ENCODE peak calls at places on chromosomes 12 and 14, in ten cellular contexts. One of them, this sample, is unnamed.

GRCh38 chr12:116620801-116621593 is 61.8 kb downstream of the MAP1LC3B2 start:
- DNase-seq in choroid plexus epithelial cell: no peak
- DNase-seq in heart right ventricle: no peak
- DNase-seq in pancreas: no peak
- DNase-seq in left ventricle myocardium inferior: no peak
- DNase-seq in OCI-LY7: no peak
- DNase-seq in transverse colon: no peak
- DNase-seq in GM12878: no peak
- DNase-seq in hepatocyte: no peak
- DNase-seq in HCT116: no peak
- DNase-seq in this sample: no peak

GRCh38 chr12:62686938-62687337 is 220.3 kb downstream of the MON2 start:
- DNase-seq in choroid plexus epithelial cell: no peak
- DNase-seq in heart right ventricle: no peak
- DNase-seq in pancreas: no peak
- DNase-seq in left ventricle myocardium inferior: no peak
- DNase-seq in OCI-LY7: no peak
- DNase-seq in transverse colon: no peak
- DNase-seq in GM12878: no peak
- DNase-seq in hepatocyte: no peak
- DNase-seq in HCT116: no peak
- DNase-seq in this sample: no peak

GRCh38 chr14:68283378-68284123 is 464.0 kb downstream of the RAD51B start:
- DNase-seq in choroid plexus epithelial cell: no peak
- DNase-seq in heart right ventricle: peak
- DNase-seq in pancreas: peak
- DNase-seq in left ventricle myocardium inferior: peak
- DNase-seq in OCI-LY7: peak
- DNase-seq in transverse colon: peak
- DNase-seq in GM12878: peak
- DNase-seq in hepatocyte: no peak
- DNase-seq in HCT116: no peak
- DNase-seq in this sample: peak

GRCh38 chr12:1583421-1584078 is 10.8 kb downstream of the FBXL14 start:
- DNase-seq in choroid plexus epithelial cell: peak
- DNase-seq in heart right ventricle: no peak
- DNase-seq in pancreas: no peak
- DNase-seq in left ventricle myocardium inferior: no peak
- DNase-seq in OCI-LY7: peak
- DNase-seq in transverse colon: peak
- DNase-seq in GM12878: peak
- DNase-seq in hepatocyte: peak
- DNase-seq in HCT116: peak
- DNase-seq in this sample: peak

GRCh38 chr12:4282892-4283511 is 9.4 kb downstream of the CCND2 start:
- DNase-seq in choroid plexus epithelial cell: no peak
- DNase-seq in heart right ventricle: no peak
- DNase-seq in pancreas: no peak
- DNase-seq in left ventricle myocardium inferior: no peak
- DNase-seq in OCI-LY7: no peak
- DNase-seq in transverse colon: no peak
- DNase-seq in GM12878: no peak
- DNase-seq in hepatocyte: no peak
- DNase-seq in HCT116: no peak
- DNase-seq in this sample: no peak

GRCh38 chr14:100849432-100849831 is 23.5 kb downstream of the MEG3 start:
- DNase-seq in choroid plexus epithelial cell: peak
- DNase-seq in heart right ventricle: no peak
- DNase-seq in pancreas: no peak
- DNase-seq in left ventricle myocardium inferior: no peak
- DNase-seq in OCI-LY7: no peak
- DNase-seq in transverse colon: no peak
- DNase-seq in GM12878: no peak
- DNase-seq in hepatocyte: no peak
- DNase-seq in HCT116: no peak
- DNase-seq in this sample: no peak

GRCh38 chr12:57133013-57133569 is 4.8 kb downstream of the LRP1 start:
- DNase-seq in choroid plexus epithelial cell: peak
- DNase-seq in heart right ventricle: no peak
- DNase-seq in pancreas: no peak
- DNase-seq in left ventricle myocardium inferior: no peak
- DNase-seq in OCI-LY7: no peak
- DNase-seq in transverse colon: peak
- DNase-seq in GM12878: no peak
- DNase-seq in hepatocyte: no peak
- DNase-seq in HCT116: no peak
- DNase-seq in this sample: no peak

GRCh38 chr12:132986885-132987225 is 688 bp downstream of the ZNF26 start:
- DNase-seq in choroid plexus epithelial cell: peak
- DNase-seq in heart right ventricle: no peak
- DNase-seq in pancreas: no peak
- DNase-seq in left ventricle myocardium inferior: no peak
- DNase-seq in OCI-LY7: peak
- DNase-seq in transverse colon: no peak
- DNase-seq in GM12878: no peak
- DNase-seq in hepatocyte: no peak
- DNase-seq in HCT116: no peak
- DNase-seq in this sample: no peak

GRCh38 chr12:56838602-56839488 is 75.7 kb downstream of the HSD17B6 start:
- DNase-seq in choroid plexus epithelial cell: peak
- DNase-seq in heart right ventricle: no peak
- DNase-seq in pancreas: no peak
- DNase-seq in left ventricle myocardium inferior: no peak
- DNase-seq in OCI-LY7: no peak
- DNase-seq in transverse colon: no peak
- DNase-seq in GM12878: no peak
- DNase-seq in hepatocyte: no peak
- DNase-seq in HCT116: no peak
- DNase-seq in this sample: no peak

GRCh38 chr12:65765436-65765813 is 58.9 kb upstream of the HMGA2 start:
- DNase-seq in choroid plexus epithelial cell: peak
- DNase-seq in heart right ventricle: no peak
- DNase-seq in pancreas: no peak
- DNase-seq in left ventricle myocardium inferior: no peak
- DNase-seq in OCI-LY7: no peak
- DNase-seq in transverse colon: no peak
- DNase-seq in GM12878: no peak
- DNase-seq in hepatocyte: no peak
- DNase-seq in HCT116: peak
- DNase-seq in this sample: no peak
- TF ChIP-seq CTCF in choroid plexus epithelial cell: no peak
- TF ChIP-seq CTCF in heart right ventricle: no peak
- TF ChIP-seq CTCF in pancreas: no peak
- TF ChIP-seq CTCF in left ventricle myocardium inferior: no peak
- TF ChIP-seq CTCF in OCI-LY7: no peak
- TF ChIP-seq CTCF in transverse colon: no peak
- TF ChIP-seq CTCF in GM12878: no peak
- TF ChIP-seq CTCF in hepatocyte: no peak
- TF ChIP-seq CTCF in HCT116: no peak
- TF ChIP-seq CTCF in this sample: no peak

DNA sequence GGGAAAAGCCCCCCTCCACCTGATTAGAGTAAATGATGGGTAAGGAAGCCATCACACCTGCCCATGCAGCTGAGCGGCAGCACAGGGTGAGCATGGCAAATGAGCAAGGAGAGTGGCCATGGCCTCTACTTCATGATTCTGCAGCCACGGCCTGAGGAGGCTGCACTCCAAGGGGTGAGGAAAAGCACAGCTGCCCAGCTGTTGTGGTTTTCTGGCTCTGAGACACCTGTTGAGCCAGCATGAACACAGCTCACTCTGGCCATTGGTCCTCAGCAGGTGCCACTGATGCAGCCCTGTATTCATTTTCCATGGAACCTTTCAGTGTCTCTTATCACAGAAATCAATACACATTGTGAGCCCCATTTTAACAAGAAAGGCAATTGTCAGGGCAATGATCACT is 707.2 kb downstream of the AACS start:
- DNase-seq in choroid plexus epithelial cell: no peak
- DNase-seq in heart right ventricle: no peak
- DNase-seq in pancreas: no peak
- DNase-seq in left ventricle myocardium inferior: no peak
- DNase-seq in OCI-LY7: no peak
- DNase-seq in transverse colon: no peak
- DNase-seq in GM12878: no peak
- DNase-seq in hepatocyte: no peak
- DNase-seq in HCT116: no peak
- DNase-seq in this sample: no peak
- H3K4me3 ChIP-seq in choroid plexus epithelial cell: no peak
- H3K4me3 ChIP-seq in heart right ventricle: no peak
- H3K4me3 ChIP-seq in pancreas: no peak
- H3K4me3 ChIP-seq in left ventricle myocardium inferior: no peak
- H3K4me3 ChIP-seq in OCI-LY7: no peak
- H3K4me3 ChIP-seq in transverse colon: no peak
- H3K4me3 ChIP-seq in GM12878: no peak
- H3K4me3 ChIP-seq in hepatocyte: no peak
- H3K4me3 ChIP-seq in HCT116: no peak
- H3K4me3 ChIP-seq in this sample: no peak

DNA sequence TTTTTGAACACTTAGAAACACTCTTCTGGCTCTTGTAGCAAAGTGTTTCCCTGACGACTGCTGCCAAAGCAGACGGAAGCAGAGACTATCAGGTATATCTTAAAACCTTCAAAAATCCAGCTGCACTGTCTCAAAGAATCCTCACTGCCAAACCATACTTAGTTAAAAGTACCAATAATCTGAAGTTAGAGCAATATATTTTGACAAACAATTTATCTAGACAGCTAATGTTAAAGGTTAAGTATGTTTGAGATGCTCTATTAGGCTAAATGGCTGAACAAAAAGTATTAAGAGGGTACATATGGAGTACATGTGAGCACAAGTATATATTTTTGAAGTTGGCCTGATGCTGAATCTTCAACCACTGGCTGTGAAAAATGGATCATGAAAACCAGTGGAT is 331.9 kb upstream of the DIO2 start:
- DNase-seq in choroid plexus epithelial cell: no peak
- DNase-seq in heart right ventricle: no peak
- DNase-seq in pancreas: no peak
- DNase-seq in left ventricle myocardium inferior: no peak
- DNase-seq in OCI-LY7: no peak
- DNase-seq in transverse colon: no peak
- DNase-seq in GM12878: no peak
- DNase-seq in hepatocyte: no peak
- DNase-seq in HCT116: no peak
- DNase-seq in this sample: no peak
- TF ChIP-seq CTCF in choroid plexus epithelial cell: no peak
- TF ChIP-seq CTCF in heart right ventricle: no peak
- TF ChIP-seq CTCF in pancreas: no peak
- TF ChIP-seq CTCF in left ventricle myocardium inferior: no peak
- TF ChIP-seq CTCF in OCI-LY7: no peak
- TF ChIP-seq CTCF in transverse colon: no peak
- TF ChIP-seq CTCF in GM12878: no peak
- TF ChIP-seq CTCF in hepatocyte: no peak
- TF ChIP-seq CTCF in HCT116: no peak
- TF ChIP-seq CTCF in this sample: no peak

GRCh38 chr14:58992935-58993334 is 195.5 kb upstream of the DAAM1 start:
- DNase-seq in choroid plexus epithelial cell: peak
- DNase-seq in heart right ventricle: no peak
- DNase-seq in pancreas: no peak
- DNase-seq in left ventricle myocardium inferior: no peak
- DNase-seq in OCI-LY7: no peak
- DNase-seq in transverse colon: no peak
- DNase-seq in GM12878: no peak
- DNase-seq in hepatocyte: no peak
- DNase-seq in HCT116: no peak
- DNase-seq in this sample: no peak

DNA sequence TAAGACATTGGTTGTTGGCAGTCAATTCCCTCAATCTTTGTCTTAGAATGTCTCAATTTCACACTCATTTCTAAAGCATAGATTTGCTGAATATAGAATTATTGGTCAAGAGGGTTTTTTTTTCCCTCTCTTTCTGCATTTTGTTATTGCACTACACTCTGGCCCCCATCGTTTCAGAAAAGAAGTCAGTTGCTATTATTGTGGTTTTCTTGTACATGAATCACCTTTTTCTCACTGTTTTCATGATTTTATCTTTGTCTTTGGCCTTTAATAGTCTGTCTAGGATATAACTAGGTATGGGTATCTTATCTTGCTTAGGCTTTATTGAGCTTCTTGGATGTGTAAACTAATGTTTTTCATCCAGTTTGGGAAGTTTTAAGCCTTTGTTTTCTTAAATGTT is 194.3 kb upstream of the DAAM1 start:
- DNase-seq in choroid plexus epithelial cell: no peak
- DNase-seq in heart right ventricle: no peak
- DNase-seq in pancreas: no peak
- DNase-seq in left ventricle myocardium inferior: no peak
- DNase-seq in OCI-LY7: no peak
- DNase-seq in transverse colon: no peak
- DNase-seq in GM12878: no peak
- DNase-seq in hepatocyte: no peak
- DNase-seq in HCT116: no peak
- DNase-seq in this sample: no peak
- H3K4me3 ChIP-seq in choroid plexus epithelial cell: no peak
- H3K4me3 ChIP-seq in heart right ventricle: no peak
- H3K4me3 ChIP-seq in pancreas: no peak
- H3K4me3 ChIP-seq in left ventricle myocardium inferior: no peak
- H3K4me3 ChIP-seq in OCI-LY7: no peak
- H3K4me3 ChIP-seq in transverse colon: no peak
- H3K4me3 ChIP-seq in GM12878: no peak
- H3K4me3 ChIP-seq in hepatocyte: no peak
- H3K4me3 ChIP-seq in HCT116: no peak
- H3K4me3 ChIP-seq in this sample: no peak

This sample was measured in GM12865.